ENCODE peak calls at places on chromosomes 11 and 22, in five cellular contexts. B, Y, L, P and J are unnamed samples.

GRCh38 chr11:76577921-76578654 is 92.5 kb downstream of the LRRC32 start:
- DNase-seq in B (no peak), Y (no peak), L (no peak), P (no peak), J (no peak)

GRCh38 chr22:47176573-47177333 is 414.3 kb downstream of the TBC1D22A start:
- DNase-seq in B (no peak), Y (no peak), L (no peak), P (no peak), J (no peak)

GRCh38 chr11:4826425-4826824 is 5.3 kb downstream of the OR51F2 start:
- DNase-seq in B (no peak), Y (no peak), L (no peak), P (no peak), J (no peak)

GRCh38 chr11:84381666-84382065 is 1095.5 kb upstream of the CCDC90B start:
- DNase-seq in B (no peak), Y (no peak), L (no peak), P (no peak), J (no peak)

GRCh38 chr11:12724301-12725046 is 50.3 kb downstream of the TEAD1 start:
- DNase-seq in B (peak), Y (peak), L (no peak), P (peak), J (peak)

GRCh38 chr11:69718147-69718546 is 14.3 kb upstream of the FGF19 start:
- DNase-seq in B (peak), Y (peak), L (no peak), P (no peak), J (peak)

GRCh38 chr22:16957781-16958180 is 50.2 kb downstream of the GAB4 start:
- DNase-seq in B (no peak), Y (no peak), L (no peak), P (no peak), J (no peak)

GRCh38 chr11:87306260-87306861 is 268.6 kb downstream of the TMEM135 start:
- DNase-seq in B (no peak), Y (no peak), L (no peak), P (no peak), J (no peak)

GRCh38 chr11:2527621-2528291 is 82.9 kb downstream of the KCNQ1 start:
- DNase-seq in B (no peak), Y (no peak), L (no peak), P (no peak), J (no peak)

GRCh38 chr11:59207988-59208432 is 4.7 kb downstream of the MPEG1 start:
- DNase-seq in B (peak), Y (peak), L (peak), P (no peak), J (peak)

GRCh38 chr22:50262460-50262911 is 1.0 kb upstream of the MAPK12 start:
- DNase-seq in B (no peak), Y (no peak), L (no peak), P (no peak), J (peak)

GRCh38 chr11:18612394-18612793 is 12.8 kb downstream of the MISFA start:
- DNase-seq in B (no peak), Y (no peak), L (no peak), P (no peak), J (no peak)

GRCh38 chr11:35419713-35420333 is 465 bp upstream of the SLC1A2 start:
- DNase-seq in B (no peak), Y (no peak), L (no peak), P (no peak), J (no peak)

GRCh38 chr11:120331301-120331966 is 4.8 kb upstream of the ARHGEF12 start:
- DNase-seq in B (no peak), Y (peak), L (no peak), P (no peak), J (peak)

GRCh38 chr11:6233984-6234313 is 487 bp downstream of the FHIP1B start:
- DNase-seq in B (no peak), Y (no peak), L (no peak), P (no peak), J (no peak)

GRCh38 chr11:102934735-102935134 is 20.8 kb downstream of the MMP13 start:
- DNase-seq in B (no peak), Y (no peak), L (no peak), P (no peak), J (no peak)

GRCh38 chr11:69215784-69216415 is 60.2 kb downstream of the SMIM38 start:
- DNase-seq in B (no peak), Y (no peak), L (no peak), P (no peak), J (peak)

GRCh38 chr22:46079093-46079860 is 71.0 kb upstream of the PPARA start:
- DNase-seq in B (no peak), Y (peak), L (no peak), P (no peak), J (no peak)

GRCh38 chr11:107688322-107688918 is 23.4 kb downstream of the SLN start:
- DNase-seq in B (no peak), Y (no peak), L (no peak), P (no peak), J (no peak)

GRCh38 chr11:61830318-61831105 is 2.4 kb downstream of the FADS2 start:
- DNase-seq in B (no peak), Y (no peak), L (no peak), P (no peak), J (no peak)

GRCh38 chr11:19460718-19461405 is 220.1 kb upstream of the E2F8 start:
- DNase-seq in B (no peak), Y (no peak), L (no peak), P (no peak), J (no peak)

GRCh38 chr11:70556884-70557741 is 158.8 kb downstream of the CTTN start:
- DNase-seq in B (no peak), Y (no peak), L (no peak), P (peak), J (peak)

GRCh38 chr22:29310065-29310862 is 3.8 kb downstream of the GAS2L1 start:
- DNase-seq in B (no peak), Y (no peak), L (no peak), P (no peak), J (no peak)

GRCh38 chr22:41668971-41669911 is 19.4 kb downstream of the SNU13 start:
- DNase-seq in B (peak), Y (no peak), L (no peak), P (no peak), J (peak)

GRCh38 chr11:13784848-13785247 is 116.4 kb downstream of the FAR1 start:
- DNase-seq in B (no peak), Y (no peak), L (no peak), P (no peak), J (no peak)

GRCh38 chr11:110447897-110448522 is 18.3 kb downstream of the FDX1 start:
- DNase-seq in B (peak), Y (no peak), L (no peak), P (no peak), J (no peak)

GRCh38 chr11:107587306-107587979 is 3.5 kb upstream of the ELMOD1 start:
- DNase-seq in B (no peak), Y (no peak), L (no peak), P (no peak), J (no peak)

GRCh38 chr22:40009953-40010751 is 15.4 kb downstream of the FAM83F start:
- DNase-seq in B (no peak), Y (no peak), L (no peak), P (no peak), J (no peak)

GRCh38 chr11:118155781-118156530 is 3.3 kb upstream of the SCN4B start:
- DNase-seq in B (no peak), Y (no peak), L (no peak), P (no peak), J (no peak)
- TF ChIP-seq EZH2 in B (no peak), Y (no peak), L (no peak), P (no peak), J (no peak)

GRCh38 chr11:1197431-1197885 is 25.4 kb upstream of the MUC5B start:
- DNase-seq in B (no peak), Y (no peak), L (no peak), P (no peak), J (no peak)
- TF ChIP-seq EZH2 in B (no peak), Y (no peak), L (no peak), P (no peak), J (no peak)

DNA sequence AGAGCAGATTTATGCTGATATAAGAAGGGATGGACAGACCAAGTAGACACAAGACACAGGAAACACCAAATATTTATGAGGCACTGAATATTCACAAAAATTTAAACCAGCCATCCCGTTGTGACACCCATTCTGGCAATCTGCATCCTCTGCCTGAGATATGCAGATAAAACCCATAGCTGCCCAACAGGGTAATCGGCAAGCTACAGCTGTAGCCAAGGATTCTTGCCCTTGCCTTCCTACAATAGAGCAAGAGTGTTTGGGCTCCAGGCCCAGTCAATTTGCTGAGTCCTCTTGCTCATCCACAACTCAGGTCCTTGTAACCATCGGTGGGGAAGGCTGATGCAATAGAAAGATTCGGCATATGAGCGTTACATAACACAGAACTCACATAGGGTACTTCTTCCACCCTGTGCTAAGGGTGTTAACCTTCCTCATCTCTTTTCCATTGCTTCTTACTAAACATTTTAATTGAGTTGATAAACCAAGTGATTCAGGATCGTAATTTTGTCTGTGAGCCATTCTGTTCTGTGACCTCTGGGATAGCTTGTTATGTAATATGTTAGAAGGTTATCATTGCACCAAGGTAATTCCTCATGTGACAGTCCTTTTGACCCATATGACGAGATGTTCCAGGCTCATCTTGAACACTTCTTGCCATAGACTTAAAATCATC is 18.7 kb upstream of the MPZL2 start:
- DNase-seq in B (no peak), Y (no peak), L (no peak), P (no peak), J (no peak)
- TF ChIP-seq EZH2 in B (no peak), Y (no peak), L (no peak), P (no peak), J (no peak)

GRCh38 chr11:126817096-126817495 is 183.5 kb downstream of the KIRREL3 start:
- DNase-seq in B (peak), Y (no peak), L (no peak), P (no peak), J (no peak)
- TF ChIP-seq EZH2 in B (no peak), Y (no peak), L (no peak), P (no peak), J (no peak)

GRCh38 chr11:114153224-114153623 is 93.7 kb downstream of the ZBTB16 start:
- DNase-seq in B (no peak), Y (no peak), L (no peak), P (no peak), J (no peak)

GRCh38 chr11:114152785-114153184 is 93.3 kb downstream of the ZBTB16 start:
- DNase-seq in B (no peak), Y (no peak), L (no peak), P (no peak), J (no peak)

GRCh38 chr11:114156131-114156581 is 96.6 kb downstream of the ZBTB16 start:
- DNase-seq in B (no peak), Y (no peak), L (no peak), P (no peak), J (no peak)

GRCh38 chr11:114155116-114155515 is 95.6 kb downstream of the ZBTB16 start:
- DNase-seq in B (no peak), Y (no peak), L (no peak), P (no peak), J (no peak)

GRCh38 chr11:114154271-114155047 is 94.9 kb downstream of the ZBTB16 start:
- DNase-seq in B (no peak), Y (no peak), L (no peak), P (no peak), J (no peak)
- TF ChIP-seq EZH2 in B (no peak), Y (no peak), L (no peak), P (no peak), J (no peak)

GRCh38 chr22:22185217-22185616 is 59.4 kb upstream of the VPREB1 start:
- DNase-seq in B (no peak), Y (no peak), L (no peak), P (no peak), J (no peak)
- TF ChIP-seq EZH2 in B (no peak), Y (peak), L (no peak), P (no peak), J (no peak)

GRCh38 chr11:64290352-64290751 is 750 bp upstream of the KCNK4 start:
- DNase-seq in B (no peak), Y (no peak), L (no peak), P (no peak), J (no peak)

GRCh38 chr11:64294665-64295289 is 3.7 kb downstream of the KCNK4 start:
- DNase-seq in B (no peak), Y (no peak), L (no peak), P (no peak), J (no peak)

GRCh38 chr11:64291746-64292457 is 800 bp downstream of the KCNK4 start:
- DNase-seq in B (no peak), Y (no peak), L (no peak), P (no peak), J (peak)

GRCh38 chr11:64290894-64291745 is at the start of gene KCNK4:
- DNase-seq in B (no peak), Y (no peak), L (no peak), P (no peak), J (peak)

GRCh38 chr11:64292458-64293254 is 1.6 kb downstream of the KCNK4 start:
- DNase-seq in B (no peak), Y (no peak), L (no peak), P (no peak), J (peak)
- TF ChIP-seq EZH2 in B (peak), Y (no peak), L (no peak), P (no peak), J (no peak)

DNA sequence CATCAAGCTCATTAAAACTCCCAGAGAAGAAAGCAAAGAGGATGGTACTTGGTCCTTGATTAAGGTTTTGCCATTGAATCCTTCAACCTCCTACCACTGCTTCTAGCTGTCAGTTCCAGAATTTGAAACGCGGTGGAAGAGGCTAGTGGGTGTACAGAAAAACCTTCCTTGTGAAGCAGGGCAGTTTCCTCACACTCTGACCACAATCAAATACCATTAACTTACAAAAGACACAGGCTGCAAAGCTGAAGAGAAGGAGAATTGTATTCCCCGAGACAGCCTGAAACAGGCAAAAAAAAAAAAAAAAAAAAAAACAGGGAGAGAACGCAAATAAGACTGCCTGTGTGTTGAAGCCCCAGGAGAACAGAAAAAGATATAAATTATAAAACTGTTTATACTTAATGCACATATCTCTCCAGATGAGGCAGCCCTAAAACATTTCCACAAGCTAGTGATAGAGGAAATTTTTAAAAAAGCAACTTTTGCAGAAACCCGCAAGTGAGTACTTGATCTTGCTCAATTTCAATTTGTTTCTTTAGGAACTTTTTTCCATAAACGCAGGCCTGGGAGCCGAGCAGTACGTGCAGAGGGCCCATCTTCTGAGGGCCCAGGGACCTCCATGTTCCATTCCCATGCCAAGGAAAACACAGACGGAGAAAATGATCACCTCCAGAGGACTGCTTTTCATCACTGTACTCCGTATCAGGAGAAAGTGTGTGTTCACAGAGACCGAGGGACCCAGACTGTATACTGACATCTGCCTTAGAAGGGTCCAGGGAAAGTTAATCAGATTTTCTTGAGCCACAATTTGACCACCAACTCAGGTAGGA is 218.7 kb upstream of the BLID start:
- DNase-seq in B (no peak), Y (no peak), L (no peak), P (no peak), J (no peak)
- TF ChIP-seq EZH2 in B (no peak), Y (no peak), L (no peak), P (no peak), J (no peak)

GRCh38 chr22:19204640-19205039 is 26.1 kb upstream of the SLC25A1 start:
- DNase-seq in B (no peak), Y (no peak), L (no peak), P (no peak), J (no peak)
- TF ChIP-seq EZH2 in B (no peak), Y (no peak), L (no peak), P (no peak), J (no peak)

DNA sequence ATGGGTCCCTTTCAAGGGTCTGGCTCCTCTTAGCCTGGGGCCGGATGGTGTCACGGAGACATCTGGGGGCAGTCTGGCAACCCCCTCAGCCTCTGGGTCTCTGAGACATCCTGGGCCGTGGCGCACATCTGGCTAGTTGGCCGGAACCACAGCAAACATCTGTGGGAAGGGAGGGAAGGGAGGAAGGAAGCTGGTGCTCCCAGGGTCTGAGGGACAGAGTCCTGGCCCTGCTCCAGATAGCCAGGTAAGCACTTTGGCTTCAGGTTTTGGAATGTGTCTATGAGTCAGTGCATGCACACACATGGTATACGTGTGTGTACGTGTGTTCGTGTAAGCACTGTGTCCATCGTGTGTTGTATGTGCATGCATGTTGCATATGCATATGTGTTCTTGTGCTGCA is 225.1 kb downstream of the MN1 start:
- DNase-seq in B (peak), Y (no peak), L (no peak), P (no peak), J (no peak)
- TF ChIP-seq EZH2 in B (no peak), Y (no peak), L (no peak), P (no peak), J (no peak)